ENCODE peak calls at places on chromosomes 13 and 19, in six cellular contexts. K is posterior cingulate gyrus; U is GM03348; H is IMR-90; E is fibroblast of the conjunctiva; D is stimulated activated naive CD4-positive, alpha-beta T cell. V is an unnamed sample.
A peak's percentile ranks its signal among the peaks of the same experiment; 100 is the strongest.

GRCh38 chr13:33235078-33235477 is 50.5 kb downstream of the STARD13 start:
- DNase-seq in H (peak; percentile 76), E (no peak), D (no peak), U (peak; percentile 70), K (no peak), V (no peak)

GRCh38 chr19:32173836-32174235 is 171.6 kb upstream of the ZNF507 start:
- DNase-seq in H (no peak), U (no peak), E (no peak), D (no peak), K (no peak), V (no peak)

GRCh38 chr13:59687028-59687427 is 476.7 kb downstream of the DIAPH3 start:
- DNase-seq in K (no peak), D (no peak), H (no peak), U (no peak), E (no peak), V (no peak)

GRCh38 chr13:33931397-33931987 is 113.5 kb downstream of the RFC3 start:
- DNase-seq in E (peak; percentile 26), K (no peak), H (peak; percentile 53), U (peak; percentile 46), D (no peak), V (no peak)

GRCh38 chr19:42216653-42217521 is 590 bp downstream of the DEDD2 start:
- DNase-seq in K (peak; percentile 38), U (peak; percentile 78), D (peak; percentile 23), H (peak; percentile 16), E (no peak), V (no peak)

GRCh38 chr19:33089061-33089460 is 8.1 kb downstream of the GPATCH1 start:
- DNase-seq in U (no peak), H (no peak), K (no peak), D (no peak), E (no peak), V (no peak)

GRCh38 chr13:97308735-97309429 is 86.7 kb downstream of the MBNL2 start:
- DNase-seq in H (peak; percentile 34), K (no peak), D (no peak), U (no peak), E (no peak), V (no peak)

GRCh38 chr19:17497149-17497798 is 14.2 kb upstream of the PGLS start:
- DNase-seq in U (no peak), H (no peak), D (no peak), E (no peak), K (no peak), V (no peak)

GRCh38 chr19:13849991-13850909 is 26.7 kb upstream of the NANOS3 start:
- DNase-seq in K (peak; percentile 69), D (peak; percentile 27), U (peak; percentile 82), H (peak; percentile 71), E (no peak), V (no peak)

GRCh38 chr13:111217661-111218060 is 102.6 kb downstream of the ARHGEF7 start:
- DNase-seq in U (no peak), K (no peak), E (no peak), D (no peak), H (no peak), V (no peak)

GRCh38 chr13:51912091-51912490 is 50.3 kb downstream of the CCDC70 start:
- DNase-seq in D (no peak), E (no peak), U (no peak), K (peak; percentile 69), H (no peak), V (no peak)

GRCh38 chr13:113064534-113065405 is 40.8 kb upstream of the F7 start:
- DNase-seq in D (no peak), K (no peak), U (peak; percentile 65), E (peak; percentile 71), H (peak; percentile 60), V (no peak)

GRCh38 chr13:36183901-36184300 is 30.5 kb downstream of the SOHLH2 start:
- DNase-seq in K (no peak), D (no peak), E (no peak), U (no peak), H (no peak), V (no peak)

GRCh38 chr19:10290876-10291553 is 1.3 kb downstream of the ICAM5 start:
- DNase-seq in E (no peak), K (peak; percentile 63), H (peak; percentile 54), U (peak; percentile 84), D (peak; percentile 28), V (no peak)

GRCh38 chr13:21849323-21849722 is 178.4 kb downstream of the FGF9 start:
- DNase-seq in K (no peak), U (peak; percentile 62), H (peak; percentile 43), D (no peak), E (no peak), V (no peak)

GRCh38 chr19:13983213-13983889 is 22.8 kb downstream of the RFX1 start:
- DNase-seq in H (no peak), U (no peak), E (no peak), K (no peak), D (peak; percentile 29), V (no peak)

GRCh38 chr19:39497850-39498261 is 891 bp upstream of the DLL3 start:
- DNase-seq in H (peak; percentile 19), E (no peak), D (no peak), K (no peak), U (peak; percentile 53), V (no peak)

GRCh38 chr13:40388617-40389016 is 277.8 kb downstream of the FOXO1 start:
- DNase-seq in E (no peak), H (peak; percentile 3), D (peak; percentile 43), K (no peak), U (no peak), V (no peak)

GRCh38 chr13:21638319-21639282 is 32.3 kb upstream of the FGF9 start:
- DNase-seq in D (no peak), K (no peak), H (peak; percentile 4), E (no peak), U (peak; percentile 59), V (no peak)

GRCh38 chr19:57637379-57637778 is 4.4 kb downstream of the ZNF211 start:
- DNase-seq in K (no peak), D (no peak), E (no peak), U (no peak), H (no peak), V (no peak)

GRCh38 chr19:41872775-41873647 is 4.1 kb upstream of the CD79A start:
- DNase-seq in U (peak; percentile 62), E (peak; percentile 33), K (peak; percentile 57), D (peak; percentile 69), H (peak; percentile 59), V (no peak)

GRCh38 chr19:44925114-44925891 is 10.9 kb downstream of the APOC1 start:
- DNase-seq in H (peak; percentile 49), D (no peak), E (peak; percentile 70), K (peak; percentile 74), U (peak; percentile 43), V (no peak)

GRCh38 chr13:112697756-112698655 is 8.2 kb downstream of the ATP11A start:
- DNase-seq in E (peak; percentile 39), K (no peak), U (peak; percentile 33), D (no peak), H (peak; percentile 44), V (no peak)

GRCh38 chr13:73060251-73061160 is 1.7 kb downstream of the KLF5 start:
- DNase-seq in D (no peak), U (peak; percentile 66), K (no peak), E (no peak), H (peak; percentile 82), V (peak; percentile 50)

GRCh38 chr13:75368167-75368566 is 113.8 kb downstream of the TBC1D4 start:
- DNase-seq in D (no peak), H (peak; percentile 92), U (peak; percentile 52), K (no peak), E (peak; percentile 81), V (peak; percentile 34)

GRCh38 chr13:30738526-30738925 is 3.2 kb downstream of the ALOX5AP start:
- DNase-seq in H (no peak), E (no peak), U (no peak), D (no peak), K (no peak), V (no peak)

GRCh38 chr13:109803822-109804221 is 17.4 kb upstream of the IRS2 start:
- DNase-seq in D (no peak), K (no peak), E (no peak), H (no peak), U (no peak), V (no peak)

GRCh38 chr13:64154514-64154913 is 2738.9 kb upstream of the PCDH20 start:
- DNase-seq in H (peak; percentile 40), U (peak; percentile 35), K (no peak), D (no peak), E (peak; percentile 57), V (no peak)

GRCh38 chr19:6476155-6476895 is 5.3 kb downstream of the DENND1C start:
- DNase-seq in H (peak; percentile 10), E (peak; percentile 9), K (peak; percentile 63), D (peak; percentile 64), U (peak; percentile 73), V (no peak)

GRCh38 chr19:44757057-44757734 is 8.7 kb downstream of the BCL3 start:
- DNase-seq in H (peak; percentile 73), D (no peak), K (peak; percentile 36), U (no peak), E (no peak), V (no peak)